ENCODE peak calls at places on chromosome 20, in four cellular contexts. J, P, K and O are unnamed samples.
A peak's percentile ranks its signal among the peaks of the same experiment; 100 is the strongest.

GRCh38 chr20:53647286-53647821 is 53.7 kb upstream of the ZNF217 start:
- DNase-seq in K (no peak), J (no peak), P (no peak), O (no peak)

GRCh38 chr20:709864-710761 is 34.5 kb upstream of the SCRT2 start:
- DNase-seq in K (no peak), J (no peak), P (no peak), O (no peak)

GRCh38 chr20:44067650-44068081 is 119.3 kb downstream of the JPH2 start:
- DNase-seq in P (no peak), J (no peak), K (no peak), O (no peak)

GRCh38 chr20:20568604-20569205 is 143.7 kb downstream of the RALGAPA2 start:
- DNase-seq in P (no peak), K (no peak), J (no peak), O (no peak)

GRCh38 chr20:17863577-17864292 is 104.9 kb downstream of the SNX5 start:
- DNase-seq in J (peak; percentile 87), K (no peak), P (no peak), O (no peak)

GRCh38 chr20:58213112-58213511 is 15.3 kb downstream of the ANKRD60 start:
- DNase-seq in P (no peak), J (no peak), K (no peak), O (no peak)

GRCh38 chr20:11076434-11076833 is 402.6 kb upstream of the JAG1 start:
- DNase-seq in J (no peak), P (no peak), K (no peak), O (no peak)

GRCh38 chr20:61253640-61254511 is 1.8 kb downstream of the CDH4 start:
- DNase-seq in K (no peak), P (no peak), J (no peak), O (no peak)

GRCh38 chr20:35129647-35130069 is 17.5 kb downstream of the EDEM2 start:
- DNase-seq in K (no peak), P (no peak), J (no peak), O (no peak)

GRCh38 chr20:50609438-50609989 is 81.8 kb downstream of the RIPOR3 start:
- DNase-seq in P (no peak), K (no peak), J (no peak), O (no peak)

GRCh38 chr20:18722381-18722780 is 91.2 kb upstream of the SCP2D1 start:
- DNase-seq in P (no peak), K (no peak), J (no peak), O (no peak)

GRCh38 chr20:19993937-19994667 is 23.1 kb upstream of the NAA20 start:
- DNase-seq in P (no peak), J (no peak), K (no peak), O (no peak)

GRCh38 chr20:41145317-41145716 is 8.0 kb downstream of the PLCG1 start:
- DNase-seq in J (no peak), P (no peak), K (no peak), O (no peak)

GRCh38 chr20:53960586-53961386 is 109.6 kb downstream of the BCAS1 start:
- DNase-seq in J (no peak), K (no peak), P (no peak), O (no peak)

GRCh38 chr20:1538655-1539054 is 18.9 kb downstream of the SIRPD start:
- DNase-seq in K (no peak), J (no peak), P (no peak), O (no peak)

GRCh38 chr20:23164176-23164601 is 78.1 kb upstream of the CD93 start:
- DNase-seq in P (no peak), K (no peak), J (peak; percentile 59), O (no peak)

GRCh38 chr20:46361386-46361785 is 45.0 kb downstream of the ELMO2 start:
- DNase-seq in J (no peak), K (peak; percentile 35), P (no peak), O (peak; percentile 54)